ENCODE peak calls at places on chromosomes 11 and 22, in ten cellular contexts. X, D, N, S, A, Z, U, R, H and W are unnamed samples.

GRCh38 chr22:26476705-26477340 is 6.8 kb downstream of the HPS4 start:
- DNase-seq in X (no peak), D (no peak), N (no peak), S (peak), A (peak), Z (peak), U (peak), R (no peak), H (no peak), W (no peak)

GRCh38 chr11:72242141-72242540 is 1.8 kb downstream of the PHOX2A start:
- DNase-seq in X (no peak), D (peak), N (no peak), S (no peak), A (no peak), Z (no peak), U (no peak), R (no peak), H (no peak), W (no peak)

GRCh38 chr11:17579451-17579850 is 32.4 kb downstream of the OTOG start:
- DNase-seq in X (no peak), D (no peak), N (no peak), S (no peak), A (no peak), Z (no peak), U (no peak), R (no peak), H (peak), W (no peak)

GRCh38 chr11:70103256-70103975 is 25.3 kb downstream of the ANO1 start:
- DNase-seq in X (no peak), D (no peak), N (no peak), S (no peak), A (no peak), Z (no peak), U (no peak), R (no peak), H (no peak), W (no peak)

GRCh38 chr11:70716986-70717775 is 318.9 kb downstream of the CTTN start:
- DNase-seq in X (no peak), D (no peak), N (no peak), S (no peak), A (no peak), Z (no peak), U (no peak), R (no peak), H (no peak), W (no peak)

GRCh38 chr11:126703661-126704060 is 296.9 kb downstream of the KIRREL3 start:
- DNase-seq in X (no peak), D (no peak), N (no peak), S (no peak), A (no peak), Z (no peak), U (peak), R (no peak), H (no peak), W (no peak)

GRCh38 chr11:75538150-75538942 is 12.6 kb upstream of the GDPD5 start:
- DNase-seq in X (no peak), D (no peak), N (no peak), S (no peak), A (no peak), Z (no peak), U (no peak), R (peak), H (peak), W (no peak)

GRCh38 chr11:115678942-115679341 is 174.7 kb upstream of the CADM1 start:
- DNase-seq in X (no peak), D (no peak), N (no peak), S (no peak), A (peak), Z (no peak), U (no peak), R (no peak), H (no peak), W (no peak)

GRCh38 chr11:59666969-59667368 is 1.9 kb downstream of the PATL1 start:
- DNase-seq in X (no peak), D (no peak), N (no peak), S (peak), A (no peak), Z (peak), U (peak), R (no peak), H (peak), W (no peak)

GRCh38 chr11:34468209-34468841 is 29.6 kb downstream of the CAT start:
- DNase-seq in X (peak), D (peak), N (no peak), S (peak), A (peak), Z (peak), U (peak), R (peak), H (no peak), W (peak)

GRCh38 chr11:60835472-60835871 is 6.4 kb upstream of the CCDC86 start:
- DNase-seq in X (no peak), D (no peak), N (peak), S (peak), A (peak), Z (no peak), U (peak), R (peak), H (peak), W (no peak)

GRCh38 chr11:120912504-120912903 is 111.4 kb upstream of the TBCEL start:
- DNase-seq in X (no peak), D (peak), N (peak), S (peak), A (no peak), Z (peak), U (peak), R (peak), H (peak), W (peak)

GRCh38 chr11:95415837-95416288 is 184.9 kb upstream of the SESN3 start:
- DNase-seq in X (no peak), D (no peak), N (no peak), S (peak), A (no peak), Z (no peak), U (no peak), R (no peak), H (no peak), W (no peak)

GRCh38 chr22:49751318-49751967 is 76.2 kb downstream of the BRD1 start:
- DNase-seq in X (no peak), D (peak), N (no peak), S (no peak), A (no peak), Z (no peak), U (no peak), R (no peak), H (no peak), W (no peak)

GRCh38 chr11:44596541-44597276 is 31.2 kb downstream of the CD82 start:
- DNase-seq in X (peak), D (peak), N (no peak), S (no peak), A (no peak), Z (no peak), U (no peak), R (no peak), H (peak), W (peak)

GRCh38 chr11:61627831-61628753 is 47.2 kb upstream of the SYT7 start:
- DNase-seq in X (peak), D (peak), N (no peak), S (peak), A (peak), Z (peak), U (peak), R (peak), H (peak), W (peak)

GRCh38 chr11:57567210-57567511 is 311 bp downstream of the UBE2L6 start:
- DNase-seq in X (peak), D (peak), N (peak), S (peak), A (peak), Z (peak), U (no peak), R (no peak), H (peak), W (peak)

GRCh38 chr11:23021287-23021863 is 161.1 kb upstream of the CCDC179 start:
- DNase-seq in X (no peak), D (peak), N (peak), S (peak), A (peak), Z (peak), U (peak), R (peak), H (peak), W (peak)

GRCh38 chr11:133115099-133115498 is 417.2 kb downstream of the OPCML start:
- DNase-seq in X (no peak), D (no peak), N (no peak), S (no peak), A (no peak), Z (no peak), U (no peak), R (no peak), H (no peak), W (no peak)

GRCh38 chr11:59754494-59754858 is 700 bp upstream of the STX3 start:
- DNase-seq in X (peak), D (peak), N (peak), S (no peak), A (no peak), Z (peak), U (peak), R (peak), H (no peak), W (peak)

GRCh38 chr11:124586247-124586860 is 16.6 kb downstream of the OR8A1 start:
- DNase-seq in X (peak), D (peak), N (peak), S (peak), A (peak), Z (peak), U (peak), R (peak), H (peak), W (peak)

GRCh38 chr11:6635082-6635932 is 16.1 kb upstream of the TPP1 start:
- DNase-seq in X (no peak), D (no peak), N (peak), S (peak), A (peak), Z (no peak), U (peak), R (no peak), H (peak), W (no peak)

GRCh38 chr11:94513091-94513490 is 830 bp downstream of the C11orf97 start:
- DNase-seq in X (no peak), D (no peak), N (no peak), S (no peak), A (peak), Z (no peak), U (no peak), R (peak), H (no peak), W (no peak)

GRCh38 chr11:12377106-12377823 is at the start of gene PARVA:
- DNase-seq in X (no peak), D (no peak), N (no peak), S (peak), A (peak), Z (peak), U (peak), R (peak), H (peak), W (no peak)

GRCh38 chr11:127627629-127628462 is 627.3 kb upstream of the KIRREL3 start:
- DNase-seq in X (no peak), D (no peak), N (no peak), S (no peak), A (no peak), Z (no peak), U (no peak), R (peak), H (no peak), W (no peak)

GRCh38 chr11:38460901-38461300 is 1862.9 kb upstream of the RAG2 start:
- DNase-seq in X (no peak), D (no peak), N (no peak), S (peak), A (peak), Z (peak), U (peak), R (peak), H (no peak), W (no peak)

GRCh38 chr11:126968915-126969314 is 31.7 kb downstream of the KIRREL3 start:
- DNase-seq in X (no peak), D (no peak), N (no peak), S (no peak), A (no peak), Z (no peak), U (no peak), R (peak), H (no peak), W (peak)

GRCh38 chr11:128789497-128790080 is 77.5 kb downstream of the KCNJ1 start:
- DNase-seq in X (no peak), D (no peak), N (no peak), S (peak), A (no peak), Z (no peak), U (no peak), R (no peak), H (no peak), W (no peak)

GRCh38 chr22:47610281-47610680 is 847.8 kb downstream of the TBC1D22A start:
- DNase-seq in X (no peak), D (no peak), N (no peak), S (no peak), A (no peak), Z (no peak), U (no peak), R (no peak), H (peak), W (no peak)

GRCh38 chr22:38304526-38304925 is 12.7 kb downstream of the CSNK1E start:
- DNase-seq in X (no peak), D (no peak), N (no peak), S (no peak), A (no peak), Z (no peak), U (no peak), R (no peak), H (peak), W (no peak)